ENCODE peak calls at places on chromosome 6, in nine cellular contexts. N is fibroblast of the aortic adventitia, I is foreskin fibroblast, L is astrocyte of the cerebellum, C is PC-3, Z is lower lobe of right lung, S is right lobe of liver, J is epithelial cell of esophagus, U is GM23338. E is an unnamed sample.

GRCh38 chr6:52598123-52598823 is 21.4 kb upstream of the TRAM2 start:
- DNase-seq in L (no peak), I (peak; percentile 77), U (peak; percentile 97), C (peak; percentile 21), Z (no peak), S (peak; percentile 57), N (peak; percentile 77), J (peak; percentile 56), E (no peak)

GRCh38 chr6:90887764-90888163 is 300.9 kb upstream of the MAP3K7 start:
- DNase-seq in S (no peak), L (no peak), N (no peak), U (no peak), Z (no peak), I (no peak), J (no peak), C (no peak), E (no peak)

GRCh38 chr6:31829633-31830492 is 2.3 kb downstream of the HSPA1B start:
- DNase-seq in I (no peak), C (peak; percentile 65), Z (peak; percentile 39), N (peak; percentile 75), S (no peak), U (peak; percentile 61), J (peak; percentile 63), L (no peak), E (peak; percentile 60)

GRCh38 chr6:2918936-2919335 is 15.8 kb upstream of the SERPINB9 start:
- DNase-seq in C (no peak), J (no peak), N (no peak), U (no peak), L (no peak), S (peak; percentile 16), I (no peak), Z (no peak), E (no peak)

GRCh38 chr6:15911753-15912504 is 217.0 kb upstream of the MYLIP start:
- DNase-seq in Z (no peak), U (peak; percentile 53), S (no peak), I (no peak), C (no peak), N (no peak), L (no peak), J (no peak), E (no peak)

GRCh38 chr6:143074670-143075318 is 14.1 kb downstream of the AIG1 start:
- DNase-seq in J (no peak), S (no peak), L (no peak), U (no peak), N (no peak), I (no peak), Z (no peak), C (no peak), E (no peak)

GRCh38 chr6:132298344-132298949 is 102.8 kb downstream of the MOXD1 start:
- DNase-seq in I (peak; percentile 35), Z (no peak), C (peak; percentile 60), S (peak; percentile 50), N (peak; percentile 76), L (peak; percentile 39), U (peak; percentile 84), J (peak; percentile 68), E (peak; percentile 16)

GRCh38 chr6:8175046-8175777 is 72.9 kb upstream of the EEF1E1 start:
- DNase-seq in I (no peak), L (no peak), U (no peak), J (peak; percentile 45), Z (no peak), C (peak; percentile 55), S (no peak), N (no peak), E (no peak)

GRCh38 chr6:39225946-39226437 is 3.3 kb downstream of the KCNK5 start:
- DNase-seq in I (no peak), U (no peak), Z (no peak), S (no peak), N (no peak), J (no peak), C (no peak), L (no peak), E (peak; percentile 88)

GRCh38 chr6:117837268-117837667 is 69.8 kb upstream of the SLC35F1 start:
- DNase-seq in N (no peak), U (peak; percentile 40), J (no peak), Z (no peak), S (no peak), C (no peak), I (no peak), L (no peak), E (no peak)

GRCh38 chr6:143885116-143885515 is 20.8 kb downstream of the ZC2HC1B start:
- DNase-seq in L (no peak), Z (no peak), S (no peak), C (no peak), J (no peak), N (no peak), I (no peak), U (peak; percentile 39), E (no peak)

GRCh38 chr6:127300411-127300810 is 33.7 kb downstream of the RNF146 start:
- DNase-seq in L (peak; percentile 50), Z (no peak), U (peak; percentile 55), J (peak; percentile 53), S (no peak), I (peak; percentile 82), C (peak; percentile 23), N (peak; percentile 86), E (no peak)

GRCh38 chr6:119454694-119455093 is 105.1 kb upstream of the MAN1A1 start:
- DNase-seq in S (no peak), U (no peak), C (no peak), N (peak; percentile 71), Z (no peak), L (no peak), I (no peak), J (no peak), E (no peak)

GRCh38 chr6:53431704-53432103 is 83.0 kb upstream of the ELOVL5 start:
- DNase-seq in J (no peak), S (no peak), C (no peak), I (no peak), L (no peak), Z (no peak), U (no peak), N (no peak), E (peak; percentile 40)

GRCh38 chr6:1190361-1190760 is 121.5 kb upstream of the FOXQ1 start:
- DNase-seq in J (peak; percentile 97), C (peak; percentile 58), S (no peak), Z (no peak), U (no peak), L (peak; percentile 40), I (peak; percentile 98), N (peak; percentile 79), E (no peak)

GRCh38 chr6:127515794-127516675 is 3.1 kb downstream of the MTCL3 start:
- DNase-seq in S (no peak), N (peak; percentile 53), C (peak; percentile 32), U (peak; percentile 74), L (peak; percentile 8), J (peak; percentile 15), Z (peak; percentile 66), I (peak; percentile 62), E (peak; percentile 64)

GRCh38 chr6:121321282-121321681 is 13.0 kb downstream of the TBC1D32 start:
- DNase-seq in U (no peak), J (no peak), Z (no peak), L (no peak), C (no peak), S (no peak), I (no peak), N (no peak), E (no peak)

GRCh38 chr6:145551164-145551563 is 184.2 kb downstream of the EPM2A start:
- DNase-seq in S (no peak), J (no peak), L (no peak), C (no peak), U (no peak), Z (no peak), I (no peak), N (peak; percentile 5), E (no peak)

GRCh38 chr6:15839969-15840541 is 177.2 kb upstream of the DTNBP1 start:
- DNase-seq in I (no peak), Z (no peak), S (no peak), N (no peak), U (no peak), L (no peak), C (no peak), J (no peak), E (no peak)

GRCh38 chr6:100504786-100505737 is 40.3 kb upstream of the SIM1 start:
- DNase-seq in I (peak; percentile 73), U (peak; percentile 15), N (peak; percentile 84), J (peak; percentile 64), Z (no peak), C (peak; percentile 83), S (no peak), L (peak; percentile 71), E (no peak)

GRCh38 chr6:161908872-161909271 is 635.0 kb upstream of the AGPAT4 start:
- DNase-seq in N (no peak), L (no peak), S (no peak), Z (no peak), J (no peak), I (no peak), U (peak; percentile 26), C (peak; percentile 21), E (no peak)

GRCh38 chr6:138219398-138219797 is 1.1 kb upstream of the PBOV1 start:
- DNase-seq in L (no peak), I (no peak), Z (no peak), U (no peak), N (no peak), J (no peak), C (no peak), S (no peak), E (no peak)
- H3K4me3 ChIP-seq in L (no peak overlapping the region), I (no peak overlapping the region), Z (no peak overlapping the region), U (no peak overlapping the region), N (no peak overlapping the region), J (no peak overlapping the region), C (no peak overlapping the region), S (no peak overlapping the region), E (no peak overlapping the region)

DNA sequence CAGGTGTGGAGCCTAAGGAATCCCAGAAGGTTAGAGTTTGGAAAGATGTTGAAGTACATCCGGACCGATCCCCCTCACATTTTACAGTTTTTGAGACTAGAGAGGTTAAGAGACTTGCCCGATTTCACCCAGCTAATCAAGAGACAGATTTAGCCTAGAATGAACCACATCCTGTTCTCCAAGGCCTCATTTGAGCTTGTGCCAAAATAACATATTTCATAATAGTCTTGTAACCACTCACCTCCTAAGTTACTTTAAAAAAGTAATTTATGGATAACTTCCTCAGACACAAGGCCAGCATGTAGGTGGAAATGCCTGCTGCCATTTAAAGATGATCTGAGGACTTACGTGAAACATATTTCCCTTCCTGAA is 39.8 kb upstream of the ARHGAP18 start:
- DNase-seq in L (peak; percentile 66), I (peak; percentile 75), S (no peak), U (no peak), N (peak; percentile 90), J (peak; percentile 76), C (peak; percentile 76), Z (no peak), E (peak; percentile 84)
- H3K4me3 ChIP-seq in L (no peak overlapping the region), I (no peak overlapping the region), S (no peak overlapping the region), U (no peak overlapping the region), N (no peak overlapping the region), J (no peak overlapping the region), C (peak overlapping the region; percentile 57), Z (no peak overlapping the region), E (no peak overlapping the region)

DNA sequence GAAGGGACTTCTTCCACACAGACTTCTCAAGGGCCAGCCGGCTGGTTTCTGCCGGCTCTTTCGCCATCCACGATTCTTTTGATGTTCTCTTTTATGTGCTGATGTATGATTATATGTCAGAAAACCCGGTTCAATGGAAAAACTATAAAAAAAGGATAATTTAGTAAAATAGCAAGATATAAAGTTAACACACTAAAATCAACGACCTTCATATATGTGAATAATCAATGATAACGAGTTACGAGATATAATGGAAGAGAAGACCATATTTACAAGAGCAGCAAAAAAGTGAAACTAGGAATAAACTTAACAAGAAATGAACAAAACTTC is 540 bp upstream of the ZSCAN12 start:
- DNase-seq in L (no peak), S (no peak), I (no peak), J (no peak), Z (no peak), N (no peak), C (no peak), U (no peak), E (no peak)
- H3K4me3 ChIP-seq in L (peak overlapping the region; percentile 93), S (peak overlapping the region; percentile 70), I (peak overlapping the region; percentile 93), J (peak overlapping the region; percentile 95), Z (peak overlapping the region; percentile 80), N (peak overlapping the region; percentile 79), C (no peak overlapping the region), U (peak overlapping the region; percentile 76), E (no peak overlapping the region)

GRCh38 chr6:43621836-43622180 is 7.3 kb downstream of the GTPBP2 start:
- DNase-seq in S (no peak), U (no peak), I (no peak), J (no peak), C (no peak), N (no peak), Z (no peak), L (no peak), E (no peak)
- H3K4me3 ChIP-seq in S (no peak overlapping the region), U (no peak overlapping the region), I (no peak overlapping the region), J (no peak overlapping the region), C (no peak overlapping the region), N (no peak overlapping the region), Z (no peak overlapping the region), L (no peak overlapping the region), E (no peak overlapping the region)